ENCODE peak calls at places on chromosomes 5 and 9, in six cellular contexts. M is tibial nerve, F is keratinocyte, C is fibroblast of lung, J is transverse colon, Y is astrocyte. L is an unnamed sample. For H3K9me3, the result is how much of the 10 kb centered on the place peaks cover.

GRCh38 chr5:176388003-176388340 is 426 bp downstream of the NOP16 start:
- DNase-seq in J (no peak), C (peak), M (no peak), Y (peak), F (no peak), L (no peak)

GRCh38 chr9:113805753-113806152 is 70.4 kb upstream of the ZNF618 start:
- DNase-seq in C (no peak), J (no peak), M (no peak), Y (no peak), F (no peak), L (no peak)

GRCh38 chr5:142913728-142914338 is 143.7 kb downstream of the ARHGAP26 start:
- DNase-seq in J (no peak), F (no peak), M (no peak), C (no peak), Y (no peak), L (no peak)

GRCh38 chr9:111197251-111197650 is 132.8 kb downstream of the OR2K2 start:
- DNase-seq in C (no peak), J (no peak), Y (no peak), M (no peak), F (no peak), L (no peak)

GRCh38 chr5:40831346-40832210 is 3.4 kb downstream of the RPL37 start:
- DNase-seq in F (no peak), Y (no peak), J (no peak), C (peak), M (no peak), L (no peak)

GRCh38 chr9:99398241-99398640 is 176.2 kb downstream of the SEC61B start:
- DNase-seq in J (no peak), F (no peak), M (no peak), C (no peak), Y (no peak), L (no peak)

GRCh38 chr5:76953551-76954382 is 922 bp downstream of the CRHBP start:
- DNase-seq in C (peak), M (no peak), Y (peak), F (no peak), J (no peak), L (no peak)

GRCh38 chr5:59724482-59725392 is 168.8 kb downstream of the PDE4D start:
- DNase-seq in M (no peak), C (peak), F (no peak), J (peak), Y (no peak), L (no peak)

GRCh38 chr9:92954078-92954861 is 6.9 kb downstream of the FGD3 start:
- DNase-seq in M (no peak), F (peak), J (peak), C (peak), Y (peak), L (peak)

GRCh38 chr9:6567140-6567591 is 78.4 kb downstream of the GLDC start:
- DNase-seq in M (no peak), J (no peak), F (peak), Y (peak), C (peak), L (no peak)

GRCh38 chr9:91131433-91131839 is 230.3 kb downstream of the AUH start:
- DNase-seq in F (peak), Y (peak), C (peak), J (peak), M (no peak), L (no peak)

GRCh38 chr9:21267141-21267540 is 27.3 kb upstream of the IFNA14 start:
- DNase-seq in Y (no peak), C (no peak), J (no peak), F (no peak), M (no peak), L (no peak)

GRCh38 chr5:62460578-62460983 is 48.0 kb downstream of the IPO11 start:
- DNase-seq in F (no peak), C (peak), J (no peak), M (no peak), Y (peak), L (peak)

GRCh38 chr5:53616939-53617549 is 56.6 kb downstream of the NDUFS4 start:
- DNase-seq in C (peak), M (no peak), Y (peak), F (no peak), J (no peak), L (no peak)

GRCh38 chr5:93575466-93575865 is 5.6 kb downstream of the NR2F1-AS1 start:
- DNase-seq in Y (no peak), J (no peak), F (no peak), C (no peak), M (no peak), L (no peak)

GRCh38 chr5:141439411-141440141 is 9.3 kb downstream of the PCDHGA12 start:
- DNase-seq in C (peak), M (no peak), Y (peak), J (no peak), F (no peak), L (no peak)

GRCh38 chr5:141437208-141437607 is 6.9 kb downstream of the PCDHGA12 start:
- DNase-seq in Y (no peak), M (no peak), F (no peak), C (peak), J (no peak), L (no peak)

DNA sequence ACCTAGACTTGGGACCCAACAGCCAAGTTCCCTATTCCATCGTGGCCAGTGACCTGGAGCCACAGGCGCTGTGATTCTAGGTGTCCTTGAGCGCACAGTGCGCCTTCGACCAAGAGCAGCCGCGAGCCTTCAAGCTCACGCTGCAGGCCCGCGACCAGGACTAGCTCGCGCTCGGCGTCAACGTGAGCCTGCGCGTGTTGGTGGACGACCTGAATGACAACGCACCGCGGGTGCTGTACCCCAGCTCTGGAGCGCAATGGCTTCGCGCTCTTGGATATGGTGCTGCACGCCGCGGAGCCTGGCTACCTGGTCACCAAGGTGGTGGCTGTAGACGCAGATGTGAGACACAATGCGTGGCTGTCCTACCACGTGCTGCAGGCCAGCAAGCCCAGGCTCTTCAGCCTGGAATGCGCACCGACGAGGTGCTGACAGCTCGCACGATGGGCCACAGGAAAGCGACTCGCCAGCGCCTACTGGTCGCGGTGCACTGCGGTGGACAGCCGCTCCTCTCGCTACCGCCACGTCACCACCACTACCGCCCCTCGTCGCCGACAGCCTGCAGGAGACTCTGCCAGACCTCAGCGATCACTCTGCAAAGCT is 11.4 kb downstream of the PCDHGA12 start:
- DNase-seq in J (no peak), M (no peak), F (no peak), Y (no peak), C (no peak), L (no peak)
- H3K9me3 ChIP-seq in J (under half), M (under half), F (under half), Y (under half), C (under half), L (under half)

GRCh38 chr5:141421489-141421855 is 621 bp downstream of the PCDHGA11 start:
- DNase-seq in M (no peak), F (no peak), C (no peak), Y (no peak), J (no peak), L (no peak)
- H3K9me3 ChIP-seq in M (under half), F (under half), C (under half), Y (half or more), J (half or more), L (under half)

GRCh38 chr9:8408575-8409190 is 609.1 kb upstream of the DMAC1 start:
- DNase-seq in J (no peak), Y (no peak), F (no peak), C (no peak), M (no peak), L (no peak)
- H3K9me3 ChIP-seq in J (under half), Y (under half), F (under half), C (under half), M (under half), L (under half)

GRCh38 chr5:156475182-156475830 is 148.3 kb downstream of the SGCD start:
- DNase-seq in C (no peak), M (no peak), Y (no peak), F (no peak), J (no peak), L (no peak)

GRCh38 chr5:156476704-156477103 is 149.7 kb downstream of the SGCD start:
- DNase-seq in J (no peak), F (no peak), C (no peak), M (no peak), Y (no peak), L (no peak)

GRCh38 chr5:156477196-156477595 is 150.2 kb downstream of the SGCD start:
- DNase-seq in C (no peak), J (no peak), Y (no peak), F (no peak), M (no peak), L (no peak)

GRCh38 chr5:156474251-156474650 is 147.3 kb downstream of the SGCD start:
- DNase-seq in M (no peak), F (no peak), J (no peak), Y (peak), C (peak), L (no peak)

DNA sequence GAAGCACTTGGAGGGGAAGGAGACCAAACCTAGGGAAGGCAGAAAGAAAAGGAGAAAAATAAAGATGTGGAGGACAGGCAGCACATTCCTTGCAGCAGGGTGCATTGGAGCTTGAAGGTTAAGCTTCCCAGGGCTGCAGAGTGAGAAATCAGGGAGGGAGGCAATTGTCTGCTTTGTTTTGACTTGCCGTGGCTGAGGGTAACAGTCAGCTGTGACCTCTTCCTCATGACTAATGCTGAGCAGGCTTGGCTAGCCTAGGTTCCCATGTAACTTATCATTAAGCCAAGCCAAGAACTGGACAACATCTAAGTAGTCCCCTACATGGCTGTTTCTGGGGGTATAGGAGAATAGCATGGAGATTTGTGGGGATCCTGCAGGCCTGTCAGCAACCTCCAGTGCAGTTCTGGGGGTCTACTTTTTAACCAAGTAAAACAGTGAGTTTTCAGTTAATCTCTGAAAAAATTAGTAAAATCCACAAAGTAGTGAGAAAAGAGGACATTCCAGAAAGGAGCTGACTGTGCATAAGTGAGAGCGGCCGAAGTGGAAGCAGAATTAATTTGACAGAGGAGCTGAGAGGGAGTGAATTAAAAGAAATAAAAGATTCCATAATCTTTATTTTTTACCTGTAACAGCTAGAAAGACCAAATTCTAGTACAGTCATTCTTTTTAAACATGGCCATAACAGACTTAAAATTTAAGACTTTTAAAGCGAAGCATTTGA is 149.0 kb downstream of the SGCD start:
- DNase-seq in Y (peak), C (peak), J (peak), M (peak), F (no peak), L (no peak)
- H3K9me3 ChIP-seq in Y (under half), C (under half), J (under half), M (under half), F (under half), L (under half)

GRCh38 chr5:27217160-27217956 is 179.0 kb upstream of the CDH9 start:
- DNase-seq in F (no peak), C (no peak), Y (no peak), J (no peak), M (no peak), L (no peak)
- H3K9me3 ChIP-seq in F (under half), C (under half), Y (under half), J (under half), M (under half), L (under half)

GRCh38 chr5:141354900-141355469 is at the start of gene PCDHGA4:
- DNase-seq in C (no peak), M (no peak), Y (no peak), J (no peak), F (no peak), L (no peak)
- H3K9me3 ChIP-seq in C (under half), M (under half), Y (under half), J (half or more), F (under half), L (half or more)

GRCh38 chr9:134968011-134968822 is 50.5 kb upstream of the FCN1 start:
- DNase-seq in F (no peak), Y (peak), M (no peak), J (no peak), C (peak), L (no peak)

GRCh38 chr9:134966270-134966669 is 48.6 kb upstream of the FCN1 start:
- DNase-seq in J (no peak), F (no peak), C (no peak), M (no peak), Y (no peak), L (no peak)

GRCh38 chr9:134965851-134966250 is 48.1 kb upstream of the FCN1 start:
- DNase-seq in M (no peak), F (no peak), C (no peak), J (no peak), Y (no peak), L (no peak)

GRCh38 chr9:134968823-134969090 is 51.0 kb upstream of the FCN1 start:
- DNase-seq in C (no peak), F (no peak), Y (no peak), M (no peak), J (no peak), L (no peak)

DNA sequence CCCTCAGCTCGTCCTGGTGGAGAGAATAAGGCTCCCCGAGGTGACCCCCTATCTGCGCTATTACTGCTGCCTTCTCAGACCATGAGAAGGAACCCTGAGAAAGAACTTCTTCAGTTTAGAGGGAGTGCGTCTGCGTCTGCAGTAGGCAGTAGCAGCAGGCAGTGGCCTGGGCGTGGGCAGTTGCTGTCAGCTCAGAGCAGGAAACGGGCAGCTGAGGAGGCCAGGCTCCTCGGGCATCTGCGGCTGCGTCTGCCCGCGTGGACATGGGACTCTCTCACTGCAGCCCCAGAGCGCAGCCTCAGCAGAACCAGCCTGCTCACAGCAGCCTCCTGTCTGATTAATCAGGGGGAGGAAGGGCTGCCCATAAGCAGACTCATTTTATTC is 49.8 kb upstream of the FCN1 start:
- DNase-seq in C (peak), M (no peak), Y (no peak), F (no peak), J (no peak), L (no peak)
- H3K9me3 ChIP-seq in C (under half), M (under half), Y (under half), F (under half), J (under half), L (under half)

GRCh38 chr9:118570076-118570475 is 799.2 kb downstream of the BRINP1 start:
- DNase-seq in J (no peak), Y (no peak), C (no peak), F (no peak), M (no peak), L (no peak)

GRCh38 chr9:118567861-118568260 is 801.4 kb downstream of the BRINP1 start:
- DNase-seq in F (no peak), C (no peak), Y (no peak), M (no peak), J (no peak), L (no peak)

GRCh38 chr9:118563677-118564076 is 805.6 kb downstream of the BRINP1 start:
- DNase-seq in M (no peak), F (no peak), J (no peak), Y (peak), C (peak), L (no peak)

GRCh38 chr9:118569151-118569550 is 800.1 kb downstream of the BRINP1 start:
- DNase-seq in J (no peak), C (no peak), M (no peak), F (no peak), Y (no peak), L (no peak)

GRCh38 chr9:118568704-118569103 is 800.5 kb downstream of the BRINP1 start:
- DNase-seq in Y (no peak), C (no peak), M (no peak), F (no peak), J (no peak), L (no peak)
- H3K9me3 ChIP-seq in Y (under half), C (under half), M (under half), F (under half), J (under half), L (under half)

GRCh38 chr9:8492679-8493078 is 693.1 kb upstream of the DMAC1 start:
- DNase-seq in F (no peak), Y (no peak), J (no peak), C (no peak), M (no peak), L (no peak)
- H3K9me3 ChIP-seq in F (under half), Y (under half), J (under half), C (under half), M (under half), L (under half)

GRCh38 chr9:134966697-134967546 is 49.2 kb upstream of the FCN1 start:
- DNase-seq in C (no peak), F (no peak), Y (no peak), J (no peak), M (no peak), L (no peak)
- H3K9me3 ChIP-seq in C (under half), F (under half), Y (under half), J (under half), M (under half), L (under half)

L was measured in naive thymus-derived CD4-positive, alpha-beta T cell.